ENCODE peak calls at places on chromosomes 4 and X, in five cellular contexts. Q, B, S, C and T are unnamed samples.

GRCh38 chrX:16876696-16877095 is 6.5 kb upstream of the RBBP7 start:
- DNase-seq in Q (no peak), B (no peak), S (no peak), C (no peak), T (no peak)

GRCh38 chr4:85986266-85986665 is 373.6 kb downstream of the MAPK10 start:
- DNase-seq in Q (no peak), B (no peak), S (no peak), C (no peak), T (no peak)

GRCh38 chrX:56763556-56764152 is 34.6 kb downstream of the NBDY start:
- DNase-seq in Q (peak), B (no peak), S (no peak), C (no peak), T (peak)

GRCh38 chrX:112043997-112044396 is 38.6 kb downstream of the TRPC5 start:
- DNase-seq in Q (no peak), B (no peak), S (peak), C (peak), T (no peak)

GRCh38 chrX:155143959-155144548 is 72.2 kb upstream of the VBP1 start:
- DNase-seq in Q (no peak), B (no peak), S (no peak), C (no peak), T (no peak)

GRCh38 chr4:83454626-83455025 is 997 bp downstream of the HELQ start:
- DNase-seq in Q (no peak), B (no peak), S (no peak), C (no peak), T (no peak)

GRCh38 chrX:85244411-85245210 is 820 bp downstream of the ZNF711 start:
- DNase-seq in Q (peak), B (no peak), S (peak), C (peak), T (no peak)

GRCh38 chr4:85684676-85685075 is 209.7 kb downstream of the ARHGAP24 start:
- DNase-seq in Q (no peak), B (no peak), S (no peak), C (no peak), T (no peak)

GRCh38 chr4:145938618-145939177 is at the start of gene ZNF827:
- DNase-seq in Q (peak), B (peak), S (peak), C (peak), T (peak)

GRCh38 chrX:10628906-10629305 is 8.5 kb upstream of the MID1 start:
- DNase-seq in Q (no peak), B (no peak), S (no peak), C (no peak), T (no peak)

GRCh38 chrX:37989304-37989703 is 17.0 kb upstream of the SYTL5 start:
- DNase-seq in Q (no peak), B (no peak), S (no peak), C (no peak), T (no peak)

GRCh38 chrX:24371391-24371972 is 11.0 kb downstream of the SUPT20HL1 start:
- DNase-seq in Q (peak), B (peak), S (peak), C (peak), T (peak)

GRCh38 chr4:25029479-25030282 is 1.1 kb downstream of the LGI2 start:
- DNase-seq in Q (no peak), B (no peak), S (no peak), C (peak), T (no peak)

GRCh38 chrX:141989802-141990201 is 86.1 kb downstream of the MAGEC1 start:
- DNase-seq in Q (no peak), B (no peak), S (no peak), C (no peak), T (no peak)

GRCh38 chrX:7444967-7445366 is 297.0 kb upstream of the PUDP start:
- DNase-seq in Q (no peak), B (no peak), S (no peak), C (no peak), T (no peak)

GRCh38 chrX:78997870-78998558 is 52.8 kb downstream of the P2RY10 start:
- DNase-seq in Q (peak), B (no peak), S (no peak), C (no peak), T (peak)

GRCh38 chrX:2819345-2820130 is 9.2 kb upstream of the GYG2 start:
- DNase-seq in Q (no peak), B (no peak), S (peak), C (no peak), T (no peak)

GRCh38 chrX:136201601-136202000 is 49.6 kb downstream of the MAP7D3 start:
- DNase-seq in Q (no peak), B (no peak), S (no peak), C (no peak), T (no peak)

GRCh38 chr4:13852411-13852810 is 224.9 kb upstream of the BOD1L1 start:
- DNase-seq in Q (no peak), B (no peak), S (no peak), C (no peak), T (no peak)

GRCh38 chrX:12292996-12293765 is 154.9 kb downstream of the FRMPD4 start:
- DNase-seq in Q (no peak), B (no peak), S (no peak), C (no peak), T (no peak)

GRCh38 chr4:134421734-134422133 is 220.1 kb upstream of the PABPC4L start:
- DNase-seq in Q (no peak), B (no peak), S (no peak), C (no peak), T (no peak)

GRCh38 chr4:98778206-98778605 is 119.8 kb upstream of the TSPAN5 start:
- DNase-seq in Q (no peak), B (no peak), S (peak), C (no peak), T (no peak)

GRCh38 chr4:176981551-176981950 is 188.8 kb upstream of the VEGFC start:
- DNase-seq in Q (no peak), B (no peak), S (no peak), C (no peak), T (no peak)

GRCh38 chr4:83858121-83858520 is 322.2 kb downstream of the GPAT3 start:
- DNase-seq in Q (no peak), B (no peak), S (peak), C (no peak), T (no peak)

GRCh38 chrX:22012051-22012450 is 20.1 kb upstream of the PHEX start:
- DNase-seq in Q (no peak), B (no peak), S (no peak), C (no peak), T (no peak)

GRCh38 chrX:68534696-68535095 is 35.8 kb downstream of the YIPF6 start:
- DNase-seq in Q (no peak), B (no peak), S (no peak), C (no peak), T (no peak)

GRCh38 chr4:128590034-128590740 is 219.3 kb upstream of the JADE1 start:
- DNase-seq in Q (no peak), B (no peak), S (no peak), C (no peak), T (no peak)

GRCh38 chr4:89054627-89055026 is 2.4 kb downstream of the FAM13A start:
- DNase-seq in Q (no peak), B (no peak), S (no peak), C (no peak), T (no peak)

GRCh38 chr4:172982151-172982590 is 186.4 kb upstream of the GALNT7 start:
- DNase-seq in Q (no peak), B (no peak), S (peak), C (peak), T (no peak)

GRCh38 chr4:82415922-82416365 is 14.3 kb downstream of the HNRNPDL start:
- DNase-seq in Q (no peak), B (no peak), S (no peak), C (no peak), T (no peak)

GRCh38 chr4:5866841-5867782 is 25.8 kb downstream of the CRMP1 start:
- DNase-seq in Q (no peak), B (no peak), S (no peak), C (no peak), T (no peak)

GRCh38 chr4:25180524-25181131 is 20.4 kb upstream of the SEPSECS start:
- DNase-seq in Q (peak), B (peak), S (peak), C (no peak), T (peak)

GRCh38 chr4:173834151-173834550 is 304.1 kb upstream of the HAND2 start:
- DNase-seq in Q (no peak), B (no peak), S (peak), C (no peak), T (no peak)

GRCh38 chrX:19840899-19841648 is 46.3 kb downstream of the SH3KBP1 start:
- DNase-seq in Q (peak), B (peak), S (no peak), C (no peak), T (peak)

GRCh38 chr4:149741186-149741831 is 74.3 kb downstream of the IQCM start:
- DNase-seq in Q (no peak), B (no peak), S (no peak), C (no peak), T (no peak)